ENCODE peak calls at places on chromosomes 12 and 14, in eight cellular contexts. G is mesenchymal stem cell; P is activated CD8-positive, alpha-beta T cell treated with anti-CD3 and anti-CD28 coated beads for 36 hours; B is AG08395; I is mesendoderm; U is HCT116; V is stimulated activated CD4-positive, alpha-beta T cell treated with anti-CD3 and anti-CD28 coated beads, Interleukin-1b, Interleukin-23, amount 100 ng/mL, for 48 hours; S is iPS DF 19.7. K is an unnamed sample.

GRCh38 chr12:113065126-113066007 is 8.8 kb downstream of the DTX1 start:
- DNase-seq in S (no peak), V (no peak), B (peak; percentile 33), I (peak; percentile 62), U (no peak), G (peak; percentile 10), P (no peak), K (no peak)

GRCh38 chr14:54621686-54622085 is 54.8 kb downstream of the SAMD4A start:
- DNase-seq in U (no peak), G (no peak), B (no peak), V (no peak), P (no peak), I (no peak), S (no peak), K (no peak)

GRCh38 chr14:33897878-33898535 is 52.9 kb downstream of the EGLN3 start:
- DNase-seq in G (no peak), U (no peak), V (no peak), B (no peak), S (no peak), P (no peak), I (no peak), K (no peak)

GRCh38 chr12:109863961-109864712 is 16.2 kb downstream of the GLTP start:
- DNase-seq in S (no peak), U (no peak), G (peak; percentile 80), I (peak; percentile 55), V (no peak), B (peak; percentile 25), P (no peak), K (no peak)

GRCh38 chr12:104057771-104058197 is 6.5 kb upstream of the HCFC2 start:
- DNase-seq in G (peak; percentile 46), P (peak; percentile 20), I (peak; percentile 47), U (no peak), B (peak; percentile 44), V (no peak), S (no peak), K (no peak)

GRCh38 chr12:96218989-96219678 is 25.0 kb downstream of the ELK3 start:
- DNase-seq in U (no peak), I (no peak), V (no peak), P (no peak), S (no peak), B (no peak), G (no peak), K (no peak)

GRCh38 chr12:52264435-52264825 is 10.0 kb upstream of the KRT86 start:
- DNase-seq in V (no peak), P (no peak), G (no peak), B (no peak), S (no peak), I (no peak), U (no peak), K (no peak)

GRCh38 chr12:96219700-96220206 is 25.6 kb downstream of the ELK3 start:
- DNase-seq in P (no peak), S (no peak), U (peak; percentile 90), V (peak; percentile 35), G (peak; percentile 96), B (peak; percentile 97), I (peak; percentile 88), K (no peak)

GRCh38 chr12:49537231-49537708 is 1.6 kb upstream of the KCNH3 start:
- DNase-seq in I (no peak), B (no peak), G (no peak), U (no peak), V (no peak), P (no peak), S (no peak), K (no peak)

GRCh38 chr14:104880584-104881210 is 15.6 kb downstream of the CEP170B start:
- DNase-seq in V (no peak), U (no peak), S (no peak), P (no peak), I (no peak), G (no peak), B (no peak), K (no peak)

GRCh38 chr14:22112004-22112403 is 438.4 kb upstream of the OR4E1 start:
- DNase-seq in B (no peak), V (peak; percentile 24), S (no peak), I (peak; percentile 24), U (no peak), G (no peak), P (peak; percentile 68), K (no peak)

GRCh38 chr12:28122756-28123155 is 67.5 kb upstream of the CCDC91 start:
- DNase-seq in P (no peak), U (no peak), V (no peak), G (no peak), B (no peak), I (no peak), S (no peak), K (no peak)

GRCh38 chr12:100024974-100025555 is 40.3 kb upstream of the ANKS1B start:
- DNase-seq in B (no peak), G (peak; percentile 29), I (no peak), P (no peak), S (no peak), V (no peak), U (no peak), K (no peak)

GRCh38 chr14:93725993-93726392 is 62.3 kb downstream of the PRIMA1 start:
- DNase-seq in V (no peak), U (no peak), G (no peak), S (no peak), B (no peak), P (no peak), I (no peak), K (no peak)

GRCh38 chr14:89349196-89350008 is 67.6 kb downstream of the FOXN3 start:
- DNase-seq in P (peak; percentile 30), G (peak; percentile 76), I (peak; percentile 88), V (no peak), S (peak; percentile 67), B (no peak), U (no peak), K (no peak)

K was measured in SIG-M5.